ENCODE peak calls at places on chromosomes 4 and X, in ten cellular contexts. N is kidney epithelial cell; D is EL; V is right cardiac atrium; Y is activated T-helper 1 cell treated with anti-CD3 and anti-CD28 coated beads, Interleukin-2, amount 50 U/mL, for 16 hours; U is bronchial epithelial cell; P is activated naive CD4-positive, alpha-beta T cell treated with Interleukin-2 at 50 U/mL for 16 hours; M is stimulated activated CD8-positive, alpha-beta memory T cell treated with anti-CD3 and anti-CD28 coated beads, Interleukin-7, amount 100 ng/mL, for 24 hours; G is SW480; H is adrenal gland. C is an unnamed sample.

GRCh38 chrX:51332188-51332942 is at the start of gene NUDT10:
- DNase-seq in N (peak), D (peak), V (peak), Y (peak), U (peak), P (peak), M (peak), G (no peak), H (peak), C (no peak)

GRCh38 chr4:118348886-118349285 is 3.9 kb downstream of the PRSS12 start:
- DNase-seq in N (no peak), D (no peak), V (no peak), Y (no peak), U (peak), P (no peak), M (no peak), G (peak), H (no peak), C (no peak)

GRCh38 chr4:85842540-85842939 is 367.6 kb downstream of the ARHGAP24 start:
- DNase-seq in N (no peak), D (no peak), V (no peak), Y (no peak), U (no peak), P (no peak), M (no peak), G (no peak), H (peak), C (no peak)

GRCh38 chr4:68465058-68465457 is 17.8 kb downstream of the TMPRSS11E start:
- DNase-seq in N (no peak), D (no peak), V (no peak), Y (no peak), U (peak), P (no peak), M (no peak), G (no peak), H (no peak), C (no peak)

GRCh38 chr4:176222149-176222548 is 26.8 kb upstream of the SPATA4 start:
- DNase-seq in N (no peak), D (no peak), V (no peak), Y (no peak), U (no peak), P (no peak), M (no peak), G (no peak), H (no peak), C (no peak)

GRCh38 chrX:65545456-65545855 is 10.9 kb upstream of the LAS1L start:
- DNase-seq in N (no peak), D (no peak), V (no peak), Y (no peak), U (no peak), P (no peak), M (no peak), G (no peak), H (no peak), C (no peak)

GRCh38 chr4:170872794-170873193 is 783.0 kb upstream of the AADAT start:
- DNase-seq in N (peak), D (no peak), V (no peak), Y (no peak), U (peak), P (no peak), M (no peak), G (no peak), H (no peak), C (no peak)

GRCh38 chr4:102736636-102737549 is 23.9 kb downstream of the MANBA start:
- DNase-seq in N (no peak), D (no peak), V (no peak), Y (no peak), U (peak), P (no peak), M (no peak), G (no peak), H (no peak), C (peak)

GRCh38 chr4:153731239-153731638 is 28.6 kb downstream of the RNF175 start:
- DNase-seq in N (peak), D (peak), V (no peak), Y (no peak), U (peak), P (no peak), M (no peak), G (peak), H (no peak), C (no peak)

GRCh38 chr4:54746228-54746627 is 88.5 kb downstream of the KIT start:
- DNase-seq in N (peak), D (peak), V (no peak), Y (no peak), U (no peak), P (no peak), M (no peak), G (peak), H (no peak), C (no peak)

GRCh38 chr4:16544251-16544721 is 318.0 kb upstream of the TAPT1 start:
- DNase-seq in N (no peak), D (no peak), V (peak), Y (no peak), U (no peak), P (no peak), M (no peak), G (no peak), H (no peak), C (no peak)

GRCh38 chr4:47160095-47160494 is 128.7 kb downstream of the GABRB1 start:
- DNase-seq in N (no peak), D (no peak), V (no peak), Y (no peak), U (no peak), P (no peak), M (no peak), G (no peak), H (no peak), C (no peak)

GRCh38 chr4:102139932-102140331 is 205.3 kb downstream of the SLC39A8 start:
- DNase-seq in N (no peak), D (no peak), V (no peak), Y (no peak), U (peak), P (no peak), M (no peak), G (peak), H (no peak), C (no peak)

GRCh38 chr4:126850286-126850685 is 782.5 kb upstream of the INTU start:
- DNase-seq in N (peak), D (peak), V (no peak), Y (no peak), U (peak), P (no peak), M (no peak), G (peak), H (no peak), C (no peak)

GRCh38 chr4:1218892-1219552 is 29.9 kb downstream of the CTBP1 start:
- DNase-seq in N (no peak), D (no peak), V (no peak), Y (no peak), U (no peak), P (no peak), M (no peak), G (no peak), H (no peak), C (no peak)

GRCh38 chrX:43328358-43328946 is 327.6 kb upstream of the MAOA start:
- DNase-seq in N (no peak), D (no peak), V (no peak), Y (no peak), U (no peak), P (no peak), M (no peak), G (no peak), H (no peak), C (no peak)

GRCh38 chr4:66585767-66586166 is 915.5 kb upstream of the EPHA5 start:
- DNase-seq in N (no peak), D (no peak), V (no peak), Y (no peak), U (no peak), P (no peak), M (no peak), G (no peak), H (no peak), C (no peak)

GRCh38 chr4:183723561-183724228 is 64.6 kb downstream of the TRAPPC11 start:
- DNase-seq in N (no peak), D (no peak), V (no peak), Y (no peak), U (no peak), P (no peak), M (no peak), G (no peak), H (no peak), C (no peak)

GRCh38 chr4:109419679-109420078 is 13.9 kb upstream of the SEC24B start:
- DNase-seq in N (no peak), D (no peak), V (no peak), Y (no peak), U (no peak), P (no peak), M (no peak), G (no peak), H (no peak), C (no peak)

GRCh38 chrX:153926863-153927685 is 1.0 kb upstream of the ARHGAP4 start:
- DNase-seq in N (no peak), D (peak), V (peak), Y (peak), U (no peak), P (peak), M (peak), G (peak), H (peak), C (peak)

GRCh38 chrX:42992199-42992943 is 214.4 kb upstream of the PPP1R2C start:
- DNase-seq in N (no peak), D (no peak), V (no peak), Y (no peak), U (peak), P (no peak), M (no peak), G (peak), H (no peak), C (no peak)

GRCh38 chr4:10629394-10629793 is 55.2 kb downstream of the CLNK start:
- DNase-seq in N (no peak), D (no peak), V (no peak), Y (no peak), U (no peak), P (no peak), M (no peak), G (no peak), H (no peak), C (no peak)

GRCh38 chr4:29319663-29320340 is 1400.4 kb upstream of the PCDH7 start:
- DNase-seq in N (no peak), D (no peak), V (no peak), Y (no peak), U (no peak), P (no peak), M (no peak), G (no peak), H (no peak), C (no peak)

GRCh38 chr4:77040856-77041576 is 34.8 kb downstream of the CCNI start:
- DNase-seq in N (no peak), D (no peak), V (no peak), Y (no peak), U (no peak), P (no peak), M (no peak), G (no peak), H (no peak), C (no peak)

GRCh38 chr4:55296076-55296475 is 50.0 kb upstream of the SRD5A3 start:
- DNase-seq in N (no peak), D (no peak), V (no peak), Y (no peak), U (no peak), P (no peak), M (no peak), G (no peak), H (no peak), C (no peak)

GRCh38 chr4:110005461-110006056 is 92.9 kb downstream of the EGF start:
- DNase-seq in N (peak), D (peak), V (no peak), Y (no peak), U (peak), P (no peak), M (no peak), G (peak), H (no peak), C (peak)

GRCh38 chr4:14916554-14917304 is 85.6 kb upstream of the CPEB2 start:
- DNase-seq in N (peak), D (peak), V (peak), Y (no peak), U (peak), P (no peak), M (no peak), G (peak), H (peak), C (no peak)

GRCh38 chr4:61750810-61751209 is 550.7 kb downstream of the ADGRL3 start:
- DNase-seq in N (no peak), D (no peak), V (no peak), Y (no peak), U (no peak), P (no peak), M (no peak), G (no peak), H (no peak), C (no peak)

GRCh38 chr4:76867880-76868655 is 29.9 kb downstream of the SOWAHB start:
- DNase-seq in N (no peak), D (no peak), V (no peak), Y (no peak), U (no peak), P (no peak), M (no peak), G (peak), H (no peak), C (no peak)

GRCh38 chr4:73606465-73606974 is 13.7 kb downstream of the RASSF6 start:
- DNase-seq in N (no peak), D (no peak), V (no peak), Y (no peak), U (peak), P (no peak), M (no peak), G (peak), H (no peak), C (peak)

GRCh38 chr4:97720869-97721432 is 422.3 kb downstream of the STPG2 start:
- DNase-seq in N (peak), D (no peak), V (no peak), Y (no peak), U (peak), P (no peak), M (no peak), G (peak), H (no peak), C (peak)

GRCh38 chrX:86047174-86047991 is at the start of gene CHM:
- DNase-seq in N (peak), D (peak), V (peak), Y (peak), U (peak), P (peak), M (peak), G (peak), H (peak), C (no peak)

GRCh38 chr4:141713771-141714445 is 77.5 kb downstream of the IL15 start:
- DNase-seq in N (peak), D (peak), V (no peak), Y (no peak), U (peak), P (no peak), M (no peak), G (peak), H (no peak), C (no peak)

GRCh38 chr4:184350964-184351363 is 123.4 kb downstream of the IRF2 start:
- DNase-seq in N (no peak), D (no peak), V (no peak), Y (no peak), U (no peak), P (no peak), M (no peak), G (no peak), H (no peak), C (no peak)

GRCh38 chrX:6849711-6850415 is 297.6 kb upstream of the STS start:
- DNase-seq in N (no peak), D (peak), V (no peak), Y (no peak), U (peak), P (no peak), M (no peak), G (no peak), H (no peak), C (no peak)